ENCODE peak calls at places on chromosomes 11 and 22, in eight cellular contexts. I is HFF-Myc, O is PC-3, D is fibroblast of mammary gland, F is retinal pigment epithelial cell, J is HFFc6, K is ovary, X is cardiac muscle cell. P is an unnamed sample.
A peak's percentile ranks its signal among the peaks of the same experiment; 100 is the strongest.

GRCh38 chr11:133234883-133235282 is 297.4 kb downstream of the OPCML start:
- DNase-seq in I (no peak), X (no peak), D (no peak), K (no peak), F (no peak), J (no peak), O (no peak), P (no peak)

GRCh38 chr22:45511847-45512261 is 9.2 kb downstream of the FBLN1 start:
- DNase-seq in I (peak; percentile 75), D (peak; percentile 99), K (peak; percentile 77), X (peak; percentile 93), O (no peak), J (peak; percentile 83), F (no peak), P (no peak)

GRCh38 chr11:33375688-33376311 is 118.6 kb downstream of the HIPK3 start:
- DNase-seq in F (no peak), D (peak; percentile 17), X (peak; percentile 34), I (no peak), K (no peak), O (peak; percentile 34), J (no peak), P (peak; percentile 54)

GRCh38 chr22:30216710-30217109 is 29.8 kb downstream of the LIF start:
- DNase-seq in D (no peak), K (no peak), J (no peak), I (no peak), X (no peak), O (no peak), F (no peak), P (no peak)

GRCh38 chr11:114596175-114596919 is 761 bp upstream of the NXPE4 start:
- DNase-seq in D (no peak), F (no peak), J (no peak), O (no peak), X (no peak), I (no peak), K (no peak), P (no peak)

GRCh38 chr11:130478204-130478701 is 29.8 kb downstream of the ADAMTS15 start:
- DNase-seq in K (peak; percentile 89), D (peak; percentile 96), O (peak; percentile 79), I (peak; percentile 89), X (peak; percentile 95), F (peak; percentile 46), J (peak; percentile 83), P (peak; percentile 12)

GRCh38 chr11:105589346-105589745 is 20.5 kb upstream of the GRIA4 start:
- DNase-seq in K (no peak), O (peak; percentile 60), X (no peak), F (no peak), D (no peak), J (no peak), I (no peak), P (no peak)

GRCh38 chr11:71491531-71492329 is 35.3 kb upstream of the KRTAP5-7 start:
- DNase-seq in I (no peak), X (no peak), J (no peak), O (no peak), D (no peak), K (no peak), F (no peak), P (no peak)

GRCh38 chr22:49951986-49952896 is 8.3 kb upstream of the PIM3 start:
- DNase-seq in J (peak; percentile 75), F (peak; percentile 65), I (no peak), O (peak; percentile 36), X (peak; percentile 85), D (no peak), K (no peak), P (no peak)

DNA sequence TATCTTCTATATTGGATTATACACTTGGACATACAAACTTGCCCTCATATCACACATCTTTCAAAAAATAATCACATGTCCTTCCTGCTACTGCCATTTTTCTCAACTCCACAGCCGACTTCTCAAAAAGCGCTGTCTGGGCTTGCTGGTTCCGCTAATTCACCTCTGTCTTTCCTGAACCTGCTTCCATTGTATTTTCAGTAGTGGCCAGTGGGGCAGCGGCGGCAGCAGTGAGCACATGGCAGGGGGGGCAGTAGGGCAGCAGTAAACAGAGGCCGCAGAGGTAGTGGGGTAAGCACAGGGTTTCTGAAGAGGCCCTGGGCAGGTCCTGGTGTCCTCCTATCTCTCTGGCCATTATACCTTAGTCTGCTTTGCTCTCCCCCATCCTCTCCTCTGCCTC is 126.3 kb downstream of the RRAS2 start:
- DNase-seq in O (peak; percentile 14), X (no peak), I (no peak), F (no peak), J (no peak), D (no peak), K (no peak), P (no peak)
- TF ChIP-seq CTCF in O (peak; percentile 62), X (peak; percentile 34), I (peak; percentile 45), F (peak; percentile 42), J (peak; percentile 47), D (peak; percentile 23), K (no peak), P (peak; percentile 22)

GRCh38 chr22:41508770-41509170 is 35.5 kb downstream of the POLR3H start:
- DNase-seq in O (no peak), I (no peak), X (no peak), J (no peak), D (no peak), K (no peak), F (no peak), P (no peak)
- TF ChIP-seq CTCF in O (no peak), I (no peak), X (no peak), J (peak; percentile 34), D (no peak), K (no peak), F (peak; percentile 57), P (no peak)

GRCh38 chr22:43919106-43919965 is 4.3 kb upstream of the PNPLA3 start:
- DNase-seq in F (no peak), O (peak; percentile 7), I (no peak), X (peak; percentile 4), K (no peak), J (peak; percentile 82), D (peak; percentile 65), P (no peak)
- TF ChIP-seq CTCF in F (no peak), O (no peak), I (no peak), X (no peak), K (no peak), J (no peak), D (no peak), P (no peak)

DNA sequence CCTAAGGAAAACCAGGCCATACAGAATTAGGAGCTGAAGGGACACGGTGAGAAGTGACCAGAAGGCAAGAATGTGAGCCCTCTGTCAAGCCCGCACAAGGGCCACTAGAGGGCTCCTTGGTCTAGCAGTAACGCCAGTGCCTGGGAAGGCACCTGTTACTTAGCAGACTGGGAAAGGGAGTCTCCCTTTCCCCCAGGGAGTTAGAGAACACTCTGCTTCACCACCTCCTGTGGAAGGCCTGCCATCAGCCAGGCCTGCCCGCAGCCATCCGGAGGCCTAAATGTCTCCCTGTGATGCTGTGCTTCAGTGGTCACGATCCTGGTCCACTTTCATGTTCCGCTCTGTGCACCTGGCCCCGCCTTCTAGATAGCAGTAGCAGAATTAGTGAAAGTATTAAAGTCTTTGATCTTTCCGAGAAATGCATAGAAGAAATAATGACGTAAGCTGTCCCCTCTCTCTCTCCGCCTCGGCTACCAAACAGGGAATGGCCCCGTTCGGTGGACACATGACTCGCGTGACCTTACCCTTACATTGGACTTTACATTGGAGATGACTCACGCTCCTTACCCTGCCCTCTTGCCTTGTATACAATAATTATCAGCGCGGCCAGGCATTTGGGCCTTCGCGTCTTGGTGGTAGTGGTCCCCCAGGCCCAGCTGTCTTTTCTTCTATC is 10.7 kb upstream of the GSTP1 start:
- DNase-seq in O (peak; percentile 84), X (peak; percentile 63), K (no peak), I (no peak), F (no peak), J (peak; percentile 22), D (peak; percentile 50), P (no peak)
- TF ChIP-seq CTCF in O (peak; percentile 76), X (peak; percentile 72), K (peak; percentile 38), I (peak; percentile 79), F (peak; percentile 86), J (peak; percentile 79), D (peak; percentile 62), P (peak; percentile 88)

GRCh38 chr11:103659138-103659734 is 377.2 kb upstream of the DDI1 start:
- DNase-seq in K (no peak), X (peak; percentile 40), J (peak; percentile 32), O (peak; percentile 41), F (no peak), D (peak; percentile 38), I (no peak), P (no peak)
- TF ChIP-seq CTCF in K (no peak), X (peak; percentile 46), J (peak; percentile 75), O (peak; percentile 60), F (peak; percentile 61), D (peak; percentile 39), I (peak; percentile 42), P (no peak)

GRCh38 chr11:18521123-18521522 is 5.6 kb downstream of the TSG101 start:
- DNase-seq in I (no peak), J (no peak), K (no peak), D (no peak), X (no peak), F (no peak), O (no peak), P (no peak)

GRCh38 chr11:18524248-18524647 is 2.5 kb downstream of the TSG101 start:
- DNase-seq in X (no peak), K (no peak), I (no peak), D (no peak), J (no peak), F (no peak), O (no peak), P (no peak)

GRCh38 chr11:18523079-18523478 is 3.7 kb downstream of the TSG101 start:
- DNase-seq in D (no peak), K (no peak), I (no peak), J (no peak), X (no peak), O (peak; percentile 57), F (no peak), P (no peak)

GRCh38 chr11:18526130-18526520 is 617 bp downstream of the TSG101 start:
- DNase-seq in O (no peak), D (no peak), K (no peak), F (no peak), J (peak; percentile 1), X (peak; percentile 15), I (no peak), P (no peak)

DNA sequence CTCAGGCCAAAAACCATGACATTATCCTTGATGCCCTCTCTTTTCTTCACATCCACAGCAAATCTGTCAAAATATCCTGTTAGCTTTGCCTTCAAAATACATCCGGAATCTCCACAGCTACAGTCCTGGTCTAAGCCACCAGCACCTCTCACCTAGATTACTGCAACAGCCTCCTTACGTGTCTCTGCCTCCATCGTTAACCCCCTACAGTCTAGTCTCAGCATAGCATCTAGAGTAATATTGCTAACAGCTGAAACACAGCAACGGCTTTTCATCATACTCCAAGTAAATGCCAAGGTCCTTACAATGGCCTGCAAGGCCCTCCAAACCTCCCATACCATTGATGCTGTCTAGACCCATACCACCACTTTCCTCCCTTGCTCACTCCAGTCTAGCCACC is 4.4 kb downstream of the TSG101 start:
- DNase-seq in D (peak; percentile 36), F (no peak), J (no peak), K (no peak), I (no peak), X (peak; percentile 15), O (no peak), P (no peak)
- TF ChIP-seq CTCF in D (peak; percentile 22), F (no peak), J (peak; percentile 46), K (no peak), I (peak; percentile 9), X (peak; percentile 23), O (no peak), P (peak; percentile 9)